ENCODE peak calls at places on chromosome 3, in four cellular contexts. One of them, this sample, is unnamed.

GRCh38 chr3:11690863-11691833 is 47.4 kb upstream of the VGLL4 start:
- DNase-seq in nephron progenitor cell: no peak
- DNase-seq in body of pancreas: no peak
- DNase-seq in CD4-positive, alpha-beta T cell: no peak
- DNase-seq in this sample: no peak

GRCh38 chr3:58005662-58006061 is 2.6 kb upstream of the FLNB start:
- DNase-seq in nephron progenitor cell: no peak
- DNase-seq in body of pancreas: no peak
- DNase-seq in CD4-positive, alpha-beta T cell: no peak
- DNase-seq in this sample: no peak

GRCh38 chr3:190076601-190077444 is 43.9 kb downstream of the P3H2 start:
- DNase-seq in nephron progenitor cell: peak
- DNase-seq in body of pancreas: peak
- DNase-seq in CD4-positive, alpha-beta T cell: no peak
- DNase-seq in this sample: peak

GRCh38 chr3:93991286-93992030 is 11.5 kb downstream of the ARL13B start:
- DNase-seq in nephron progenitor cell: no peak
- DNase-seq in body of pancreas: no peak
- DNase-seq in CD4-positive, alpha-beta T cell: no peak
- DNase-seq in this sample: no peak

GRCh38 chr3:25662921-25663320 is 1.8 kb downstream of the TOP2B start:
- DNase-seq in nephron progenitor cell: no peak
- DNase-seq in body of pancreas: no peak
- DNase-seq in CD4-positive, alpha-beta T cell: no peak
- DNase-seq in this sample: no peak

GRCh38 chr3:32508731-32509130 is 6.1 kb upstream of the CMTM6 start:
- DNase-seq in nephron progenitor cell: no peak
- DNase-seq in body of pancreas: no peak
- DNase-seq in CD4-positive, alpha-beta T cell: no peak
- DNase-seq in this sample: no peak

GRCh38 chr3:88219138-88219792 is 69.5 kb downstream of the C3orf38 start:
- DNase-seq in nephron progenitor cell: peak
- DNase-seq in body of pancreas: peak
- DNase-seq in CD4-positive, alpha-beta T cell: no peak
- DNase-seq in this sample: peak

GRCh38 chr3:17154941-17155340 is 270.2 kb downstream of the PLCL2 start:
- DNase-seq in nephron progenitor cell: no peak
- DNase-seq in body of pancreas: no peak
- DNase-seq in CD4-positive, alpha-beta T cell: no peak
- DNase-seq in this sample: no peak

GRCh38 chr3:186400026-186400425 is 38.0 kb upstream of the DGKG start:
- DNase-seq in nephron progenitor cell: no peak
- DNase-seq in body of pancreas: no peak
- DNase-seq in CD4-positive, alpha-beta T cell: no peak
- DNase-seq in this sample: no peak

GRCh38 chr3:135487261-135487660 is 478.3 kb upstream of the PPP2R3A start:
- DNase-seq in nephron progenitor cell: no peak
- DNase-seq in body of pancreas: no peak
- DNase-seq in CD4-positive, alpha-beta T cell: no peak
- DNase-seq in this sample: no peak

GRCh38 chr3:133477497-133477896 is 77.6 kb downstream of the BFSP2 start:
- DNase-seq in nephron progenitor cell: no peak
- DNase-seq in body of pancreas: no peak
- DNase-seq in CD4-positive, alpha-beta T cell: no peak
- DNase-seq in this sample: no peak

GRCh38 chr3:11007534-11007933 is 15.0 kb downstream of the SLC6A1 start:
- DNase-seq in nephron progenitor cell: peak
- DNase-seq in body of pancreas: no peak
- DNase-seq in CD4-positive, alpha-beta T cell: no peak
- DNase-seq in this sample: no peak

GRCh38 chr3:141243295-141243707 is 11.7 kb downstream of the PXYLP1 start:
- DNase-seq in nephron progenitor cell: peak
- DNase-seq in body of pancreas: no peak
- DNase-seq in CD4-positive, alpha-beta T cell: peak
- DNase-seq in this sample: no peak

GRCh38 chr3:60463655-60464054 is 787.6 kb downstream of the FHIT start:
- DNase-seq in nephron progenitor cell: no peak
- DNase-seq in body of pancreas: no peak
- DNase-seq in CD4-positive, alpha-beta T cell: no peak
- DNase-seq in this sample: no peak

GRCh38 chr3:188006726-188007393 is 147.1 kb upstream of the LPP start:
- DNase-seq in nephron progenitor cell: peak
- DNase-seq in body of pancreas: no peak
- DNase-seq in CD4-positive, alpha-beta T cell: no peak
- DNase-seq in this sample: no peak

GRCh38 chr3:38649500-38650247 is at the start of gene SCN5A:
- DNase-seq in nephron progenitor cell: peak
- DNase-seq in body of pancreas: peak
- DNase-seq in CD4-positive, alpha-beta T cell: peak
- DNase-seq in this sample: no peak

GRCh38 chr3:38834110-38834509 is 18.1 kb upstream of the SCN10A start:
- DNase-seq in nephron progenitor cell: peak
- DNase-seq in body of pancreas: peak
- DNase-seq in CD4-positive, alpha-beta T cell: peak
- DNase-seq in this sample: peak

GRCh38 chr3:24679429-24679828 is 184.8 kb upstream of the THRB start:
- DNase-seq in nephron progenitor cell: no peak
- DNase-seq in body of pancreas: no peak
- DNase-seq in CD4-positive, alpha-beta T cell: no peak
- DNase-seq in this sample: no peak

GRCh38 chr3:31576521-31576920 is 43.8 kb downstream of the STT3B start:
- DNase-seq in nephron progenitor cell: no peak
- DNase-seq in body of pancreas: no peak
- DNase-seq in CD4-positive, alpha-beta T cell: no peak
- DNase-seq in this sample: no peak

GRCh38 chr3:186700267-186700666 is 16.9 kb upstream of the KNG1 start:
- DNase-seq in nephron progenitor cell: no peak
- DNase-seq in body of pancreas: no peak
- DNase-seq in CD4-positive, alpha-beta T cell: no peak
- DNase-seq in this sample: no peak

GRCh38 chr3:196740476-196741400 is 1.1 kb downstream of the PAK2 start:
- DNase-seq in nephron progenitor cell: peak
- DNase-seq in body of pancreas: no peak
- DNase-seq in CD4-positive, alpha-beta T cell: no peak
- DNase-seq in this sample: no peak

GRCh38 chr3:16248556-16248955 is 16.2 kb downstream of the DPH3 start:
- DNase-seq in nephron progenitor cell: no peak
- DNase-seq in body of pancreas: no peak
- DNase-seq in CD4-positive, alpha-beta T cell: no peak
- DNase-seq in this sample: no peak

DNA sequence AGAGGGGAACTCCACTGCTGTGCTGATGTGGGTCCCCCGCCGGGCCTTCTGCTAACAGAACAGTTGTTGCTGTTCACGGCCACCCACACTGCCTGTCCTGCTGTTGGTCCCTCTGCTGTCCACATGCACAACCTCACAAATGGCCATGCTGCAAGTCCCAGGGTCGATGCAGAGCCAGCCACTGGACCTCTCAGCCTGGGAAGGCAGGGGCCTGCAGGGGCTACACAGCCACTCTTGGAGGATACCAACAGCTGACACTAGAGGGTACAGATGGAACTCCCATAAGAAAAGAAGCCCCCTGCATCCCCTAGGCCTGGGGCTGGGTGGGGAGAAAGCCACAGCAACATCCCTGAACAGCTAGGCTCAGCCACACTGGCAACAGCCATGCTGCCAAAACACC is 104.4 kb upstream of the IQSEC1 start:
- DNase-seq in nephron progenitor cell: no peak
- DNase-seq in body of pancreas: no peak
- DNase-seq in CD4-positive, alpha-beta T cell: no peak
- DNase-seq in this sample: no peak
- TF ChIP-seq CTCF in nephron progenitor cell: no peak
- TF ChIP-seq CTCF in body of pancreas: no peak
- TF ChIP-seq CTCF in CD4-positive, alpha-beta T cell: no peak
- TF ChIP-seq CTCF in this sample: no peak

DNA sequence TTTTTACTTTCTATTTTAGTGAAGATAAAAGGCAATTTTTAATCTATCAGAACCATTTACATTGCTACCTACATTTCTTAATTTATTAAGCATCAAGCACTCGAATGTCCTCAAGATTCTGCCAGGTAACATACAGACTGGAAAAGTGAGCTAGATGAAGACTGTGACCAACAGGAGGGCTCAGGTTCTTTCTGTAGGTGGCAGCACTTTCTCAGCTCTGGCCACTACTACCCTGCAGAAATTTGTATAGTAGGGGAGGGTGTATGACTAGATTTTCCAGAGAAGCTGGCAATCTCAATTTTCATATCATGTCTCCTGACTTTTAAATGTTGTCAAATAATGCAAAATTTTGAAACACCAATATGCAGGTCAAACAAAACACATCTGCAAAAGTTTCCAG is 165.0 kb upstream of the SUCLG2 start:
- DNase-seq in nephron progenitor cell: no peak
- DNase-seq in body of pancreas: peak
- DNase-seq in CD4-positive, alpha-beta T cell: no peak
- DNase-seq in this sample: no peak
- TF ChIP-seq CTCF in nephron progenitor cell: peak
- TF ChIP-seq CTCF in body of pancreas: peak
- TF ChIP-seq CTCF in CD4-positive, alpha-beta T cell: peak
- TF ChIP-seq CTCF in this sample: peak

GRCh38 chr3:42935472-42935871 is 29.5 kb downstream of the ZNF662 start:
- DNase-seq in nephron progenitor cell: no peak
- DNase-seq in body of pancreas: no peak
- DNase-seq in CD4-positive, alpha-beta T cell: no peak
- DNase-seq in this sample: no peak
- TF ChIP-seq CTCF in nephron progenitor cell: no peak
- TF ChIP-seq CTCF in body of pancreas: no peak
- TF ChIP-seq CTCF in CD4-positive, alpha-beta T cell: no peak
- TF ChIP-seq CTCF in this sample: no peak

GRCh38 chr3:172808969-172809546 is 58.5 kb downstream of the ECT2 start:
- DNase-seq in nephron progenitor cell: no peak
- DNase-seq in body of pancreas: no peak
- DNase-seq in CD4-positive, alpha-beta T cell: no peak
- DNase-seq in this sample: no peak
- TF ChIP-seq CTCF in nephron progenitor cell: peak
- TF ChIP-seq CTCF in body of pancreas: peak
- TF ChIP-seq CTCF in CD4-positive, alpha-beta T cell: peak
- TF ChIP-seq CTCF in this sample: peak

DNA sequence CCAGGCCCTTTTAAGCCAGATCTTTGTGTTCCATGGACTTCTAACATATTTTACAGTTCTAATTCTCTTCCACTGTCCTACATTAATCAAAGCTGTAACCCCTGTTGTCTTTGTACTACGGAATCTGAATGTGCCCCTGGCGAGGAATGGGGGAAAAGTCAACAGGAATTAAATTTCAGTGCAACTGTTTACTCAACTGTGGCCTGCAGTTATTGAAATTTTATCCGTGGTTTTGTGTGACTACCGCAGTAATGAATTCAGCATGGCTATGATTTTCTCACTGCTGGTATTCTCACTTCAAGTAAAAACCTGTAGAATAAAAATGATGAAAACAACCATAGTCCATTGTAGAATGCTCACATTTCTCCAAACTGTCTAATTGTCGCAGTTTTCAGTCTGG is 388.0 kb downstream of the FOXP1 start:
- DNase-seq in nephron progenitor cell: peak
- DNase-seq in body of pancreas: no peak
- DNase-seq in CD4-positive, alpha-beta T cell: no peak
- DNase-seq in this sample: no peak
- TF ChIP-seq CTCF in nephron progenitor cell: no peak
- TF ChIP-seq CTCF in body of pancreas: no peak
- TF ChIP-seq CTCF in CD4-positive, alpha-beta T cell: no peak
- TF ChIP-seq CTCF in this sample: no peak

GRCh38 chr3:126348308-126348920 is 8.8 kb downstream of the KLF15 start:
- DNase-seq in nephron progenitor cell: peak
- DNase-seq in body of pancreas: no peak
- DNase-seq in CD4-positive, alpha-beta T cell: no peak
- DNase-seq in this sample: no peak
- TF ChIP-seq CTCF in nephron progenitor cell: peak
- TF ChIP-seq CTCF in body of pancreas: no peak
- TF ChIP-seq CTCF in CD4-positive, alpha-beta T cell: no peak
- TF ChIP-seq CTCF in this sample: peak

This sample was measured in neural crest cell.